ENCODE peak calls at places on chromosomes 4 and X, in ten cellular contexts. G is Peyer's patch, J is ovary, B is GM12891, O is right lobe of liver, E is uterus, L is adrenal gland, Z is GM12892, U is A549, H is heart left ventricle. Q is an unnamed sample.

GRCh38 chrX:152876931-152877840 is 20.7 kb upstream of the ZNF185 start:
- DNase-seq in G (no peak), J (no peak), B (no peak), O (no peak), E (no peak), L (no peak), Z (no peak), U (no peak), H (no peak), Q (no peak)

GRCh38 chrX:2451456-2452316 is 49.1 kb downstream of the DHRSX start:
- DNase-seq in G (no peak), J (no peak), B (no peak), O (no peak), E (no peak), L (no peak), Z (no peak), U (peak), H (no peak), Q (no peak)

GRCh38 chrX:38804481-38805293 is 3.4 kb downstream of the MID1IP1 start:
- DNase-seq in G (peak), J (peak), B (no peak), O (peak), E (peak), L (peak), Z (no peak), U (peak), H (peak), Q (peak)

GRCh38 chr4:129345680-129346079 is 249.7 kb downstream of the C4orf33 start:
- DNase-seq in G (no peak), J (no peak), B (no peak), O (no peak), E (no peak), L (no peak), Z (no peak), U (no peak), H (no peak), Q (no peak)

GRCh38 chr4:86498560-86499166 is 95.5 kb upstream of the PTPN13 start:
- DNase-seq in G (no peak), J (no peak), B (no peak), O (no peak), E (no peak), L (no peak), Z (no peak), U (peak), H (no peak), Q (peak)

GRCh38 chr4:12697970-12698369 is 786.2 kb downstream of the RAB28 start:
- DNase-seq in G (no peak), J (no peak), B (no peak), O (no peak), E (no peak), L (no peak), Z (no peak), U (no peak), H (no peak), Q (no peak)

GRCh38 chr4:31518796-31519250 is 798.7 kb downstream of the PCDH7 start:
- DNase-seq in G (no peak), J (no peak), B (no peak), O (no peak), E (no peak), L (no peak), Z (no peak), U (peak), H (no peak), Q (no peak)

GRCh38 chr4:171235516-171235915 is 577.7 kb upstream of the GALNTL6 start:
- DNase-seq in G (no peak), J (no peak), B (no peak), O (no peak), E (no peak), L (no peak), Z (no peak), U (no peak), H (no peak), Q (no peak)

GRCh38 chr4:113445286-113445685 is 316.3 kb downstream of the CAMK2D start:
- DNase-seq in G (no peak), J (peak), B (no peak), O (no peak), E (peak), L (peak), Z (no peak), U (peak), H (peak), Q (no peak)

GRCh38 chr4:38138363-38138762 is 178.2 kb downstream of the PTTG2 start:
- DNase-seq in G (no peak), J (no peak), B (no peak), O (no peak), E (no peak), L (no peak), Z (no peak), U (no peak), H (no peak), Q (no peak)

GRCh38 chrX:102950908-102951866 is 14.1 kb downstream of the RAB40AL start:
- DNase-seq in G (peak), J (peak), B (no peak), O (no peak), E (no peak), L (peak), Z (no peak), U (peak), H (peak), Q (peak)

GRCh38 chr4:186651624-186652023 is 72.0 kb downstream of the FAT1 start:
- DNase-seq in G (no peak), J (no peak), B (no peak), O (no peak), E (no peak), L (peak), Z (no peak), U (peak), H (peak), Q (no peak)

GRCh38 chr4:129239088-129239487 is 143.1 kb downstream of the C4orf33 start:
- DNase-seq in G (no peak), J (no peak), B (no peak), O (peak), E (peak), L (peak), Z (no peak), U (peak), H (peak), Q (no peak)

GRCh38 chrX:69027181-69028005 is 137.9 kb downstream of the PJA1 start:
- DNase-seq in G (no peak), J (no peak), B (no peak), O (no peak), E (no peak), L (no peak), Z (no peak), U (peak), H (no peak), Q (no peak)

GRCh38 chr4:88737304-88738015 is 39.8 kb upstream of the NAP1L5 start:
- DNase-seq in G (peak), J (peak), B (peak), O (no peak), E (peak), L (no peak), Z (no peak), U (no peak), H (no peak), Q (no peak)

GRCh38 chr4:8393593-8394038 is 46.9 kb downstream of the ACOX3 start:
- DNase-seq in G (no peak), J (peak), B (no peak), O (no peak), E (peak), L (peak), Z (no peak), U (peak), H (peak), Q (no peak)

GRCh38 chr4:1451106-1451751 is 45.0 kb upstream of the NKX1-1 start:
- DNase-seq in G (no peak), J (no peak), B (peak), O (peak), E (peak), L (no peak), Z (no peak), U (no peak), H (no peak), Q (no peak)

GRCh38 chr4:5923306-5923830 is 30.5 kb upstream of the CRMP1 start:
- DNase-seq in G (no peak), J (no peak), B (no peak), O (no peak), E (no peak), L (no peak), Z (no peak), U (no peak), H (no peak), Q (no peak)

GRCh38 chr4:102139132-102139573 is 206.1 kb downstream of the SLC39A8 start:
- DNase-seq in G (no peak), J (no peak), B (no peak), O (no peak), E (no peak), L (no peak), Z (no peak), U (peak), H (no peak), Q (no peak)

GRCh38 chrX:10486373-10486772 is 134.0 kb downstream of the MID1 start:
- DNase-seq in G (no peak), J (no peak), B (no peak), O (no peak), E (no peak), L (no peak), Z (no peak), U (peak), H (no peak), Q (no peak)

GRCh38 chr4:127975121-127975770 is 10.0 kb downstream of the ABHD18 start:
- DNase-seq in G (no peak), J (no peak), B (no peak), O (no peak), E (no peak), L (no peak), Z (no peak), U (peak), H (no peak), Q (no peak)

GRCh38 chrX:125205084-125205917 is 114.4 kb upstream of the TEX13C start:
- DNase-seq in G (no peak), J (no peak), B (no peak), O (peak), E (peak), L (peak), Z (no peak), U (peak), H (peak), Q (peak)

GRCh38 chr4:16524911-16525574 is 298.8 kb upstream of the TAPT1 start:
- DNase-seq in G (no peak), J (no peak), B (no peak), O (no peak), E (peak), L (no peak), Z (no peak), U (no peak), H (peak), Q (no peak)

GRCh38 chr4:6909970-6910339 is 329 bp downstream of the TBC1D14 start:
- DNase-seq in G (peak), J (peak), B (peak), O (peak), E (no peak), L (no peak), Z (peak), U (no peak), H (peak), Q (peak)

GRCh38 chr4:10575414-10575813 is 109.2 kb downstream of the CLNK start:
- DNase-seq in G (no peak), J (no peak), B (no peak), O (no peak), E (no peak), L (no peak), Z (no peak), U (no peak), H (no peak), Q (no peak)

GRCh38 chrX:95076449-95076848 is 1402.4 kb downstream of the FAM133A start:
- DNase-seq in G (no peak), J (no peak), B (no peak), O (no peak), E (no peak), L (no peak), Z (no peak), U (peak), H (no peak), Q (peak)

GRCh38 chrX:31038585-31039326 is 33.1 kb downstream of the FTHL17 start:
- DNase-seq in G (peak), J (peak), B (no peak), O (no peak), E (no peak), L (peak), Z (no peak), U (peak), H (peak), Q (peak)

GRCh38 chr4:174358823-174359222 is 75.1 kb downstream of the CEP44 start:
- DNase-seq in G (no peak), J (no peak), B (no peak), O (no peak), E (no peak), L (no peak), Z (no peak), U (no peak), H (no peak), Q (no peak)

GRCh38 chr4:158810487-158811215 is 41.8 kb downstream of the FNIP2 start:
- DNase-seq in G (no peak), J (peak), B (no peak), O (no peak), E (peak), L (peak), Z (no peak), U (peak), H (peak), Q (no peak)
- TF ChIP-seq POLR2A in G (no peak), J (no peak), B (no peak), O (peak), E (no peak), L (no peak), Z (no peak), U (no peak), H (no peak), Q (no peak)

DNA sequence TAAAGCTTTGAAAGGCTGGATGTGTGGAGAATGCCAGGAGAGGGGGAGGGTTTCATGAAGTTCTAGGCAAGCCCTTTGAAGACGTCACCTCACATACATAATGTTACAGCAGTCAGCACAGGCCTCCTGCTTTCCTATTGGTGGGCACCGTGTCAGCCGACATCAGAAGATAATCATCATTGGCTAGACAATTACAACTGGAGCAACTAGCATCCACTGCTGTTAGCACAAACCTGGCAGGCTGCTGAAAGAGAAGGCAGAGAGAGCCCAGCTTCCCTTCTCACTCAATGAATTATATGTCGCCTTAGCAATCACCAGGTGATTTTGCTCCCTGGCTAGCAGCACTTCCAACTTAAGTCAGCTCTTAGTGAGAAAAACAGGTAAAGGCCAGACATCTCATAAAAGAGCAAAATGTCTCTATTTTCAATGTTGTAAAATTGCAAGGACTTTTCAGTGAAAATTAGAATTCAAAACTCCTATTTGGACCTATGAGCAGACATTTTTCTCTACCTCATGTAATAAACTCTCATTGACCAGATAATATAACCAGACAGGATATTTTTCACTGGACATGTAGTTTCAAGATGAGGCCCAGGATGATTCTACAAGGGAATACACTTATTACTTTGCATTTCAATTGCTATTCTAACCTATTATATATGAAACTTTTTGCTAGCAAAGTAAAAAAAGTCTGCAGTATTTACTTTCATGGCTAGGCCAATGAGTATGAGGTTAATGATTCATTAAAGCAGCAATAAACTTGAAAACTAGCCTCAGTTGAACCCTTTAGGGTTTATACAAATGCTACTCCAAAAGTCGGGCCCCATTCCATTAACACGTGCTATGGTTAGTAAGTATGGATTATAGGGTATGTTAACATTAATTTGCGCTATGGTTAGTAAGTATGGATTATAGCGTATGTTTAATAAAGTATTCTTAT is 4.3 kb downstream of the ELOVL6 start:
- DNase-seq in G (peak), J (peak), B (peak), O (peak), E (peak), L (peak), Z (peak), U (peak), H (peak), Q (peak)
- TF ChIP-seq POLR2A in G (peak), J (no peak), B (peak), O (peak), E (peak), L (peak), Z (peak), U (peak), H (no peak), Q (peak)

DNA sequence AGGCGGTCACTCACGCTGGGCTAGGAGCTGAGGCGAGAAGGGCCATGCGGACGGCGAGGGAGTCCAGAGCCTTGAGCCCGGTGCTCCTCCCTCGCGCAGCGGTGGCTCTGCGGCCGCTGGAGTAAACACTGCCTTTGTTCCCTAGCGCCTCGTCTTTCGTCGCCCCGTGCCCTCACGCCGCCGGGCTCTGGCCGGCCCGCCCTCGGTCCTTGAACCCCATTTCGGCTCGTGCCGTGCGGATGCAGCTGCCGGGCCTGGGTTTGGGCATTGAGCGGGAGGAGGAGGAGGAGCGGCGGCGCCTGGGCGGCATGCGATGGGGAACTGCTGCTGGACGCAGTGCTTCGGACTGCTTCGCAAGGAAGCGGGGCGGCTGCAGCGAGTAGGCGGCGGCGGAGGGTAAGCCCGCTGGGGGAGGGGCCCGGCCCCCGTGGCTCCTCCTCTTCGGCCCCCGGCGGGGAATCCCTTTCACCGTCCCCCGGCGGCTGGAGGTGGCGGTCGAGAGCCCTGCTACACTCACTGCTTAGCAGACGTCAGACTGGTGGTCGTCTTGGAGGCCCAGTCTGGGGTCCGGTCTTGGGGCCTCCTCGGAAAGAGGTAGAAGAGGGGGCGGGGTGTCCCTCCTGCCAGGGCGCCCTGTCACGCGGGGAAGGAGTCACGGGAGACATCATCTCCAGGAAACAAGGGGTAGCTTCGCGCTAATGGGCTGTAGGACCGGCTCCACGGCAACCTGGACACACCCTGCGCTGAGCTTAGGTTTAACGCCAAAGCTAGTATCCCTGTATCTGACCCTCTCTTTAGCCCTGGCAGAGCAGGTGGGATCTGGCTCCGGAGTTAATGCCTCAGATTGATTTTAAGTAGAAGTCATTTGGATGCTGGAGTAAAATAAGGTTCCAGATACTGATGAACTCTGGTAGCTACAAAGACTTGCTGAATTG is at the start of gene AP1AR:
- DNase-seq in G (peak), J (peak), B (peak), O (peak), E (peak), L (peak), Z (peak), U (peak), H (peak), Q (peak)
- TF ChIP-seq POLR2A in G (peak), J (peak), B (peak), O (peak), E (peak), L (peak), Z (peak), U (peak), H (no peak), Q (peak)

GRCh38 chrX:135521405-135522131 is 1.1 kb downstream of the INTS6L start:
- DNase-seq in G (peak), J (peak), B (peak), O (peak), E (peak), L (peak), Z (peak), U (peak), H (peak), Q (peak)
- TF ChIP-seq POLR2A in G (peak), J (peak), B (peak), O (peak), E (peak), L (peak), Z (peak), U (peak), H (no peak), Q (peak)

GRCh38 chr4:119025916-119026661 is 109.5 kb upstream of the MYOZ2 start:
- DNase-seq in G (no peak), J (peak), B (no peak), O (no peak), E (peak), L (peak), Z (no peak), U (peak), H (no peak), Q (no peak)
- TF ChIP-seq POLR2A in G (no peak), J (peak), B (no peak), O (no peak), E (peak), L (no peak), Z (no peak), U (no peak), H (no peak), Q (no peak)

DNA sequence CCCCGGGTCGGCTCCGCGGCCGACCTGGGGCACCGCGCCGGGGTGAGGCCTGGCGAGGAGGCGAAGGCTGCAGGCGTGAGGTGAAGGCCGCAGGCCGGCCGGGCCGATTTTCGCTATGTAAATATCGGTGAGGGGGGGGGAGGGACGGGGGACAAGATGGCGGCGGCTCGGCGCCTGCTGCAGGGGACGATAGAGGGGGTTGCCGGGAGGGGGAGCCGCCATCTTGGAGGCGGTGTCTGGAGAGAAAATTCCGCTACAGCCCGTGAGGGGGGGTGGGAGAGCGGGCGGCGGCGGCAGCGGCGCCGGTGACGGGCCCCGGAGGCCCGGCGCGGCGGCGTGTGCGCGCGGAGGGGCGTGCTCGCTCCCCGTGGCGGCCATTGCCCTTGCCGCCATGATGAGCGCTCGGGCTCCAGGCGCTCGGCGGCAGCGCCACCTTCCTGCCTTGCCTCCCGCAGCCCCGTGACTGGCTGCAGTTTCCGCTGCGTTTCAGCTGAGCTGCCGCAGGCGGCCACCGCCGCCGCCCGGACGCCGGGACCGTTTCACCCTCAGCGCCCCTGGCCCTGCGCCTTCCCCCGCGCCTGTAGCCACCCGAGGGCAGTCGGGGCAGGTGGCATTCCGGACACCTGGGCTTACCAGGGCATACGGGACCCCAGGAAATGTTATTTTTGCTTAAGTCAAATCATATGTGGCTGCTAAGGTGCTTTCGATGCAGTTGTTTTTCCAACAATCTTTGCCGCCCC is 692 bp downstream of the ZFX start:
- DNase-seq in G (peak), J (peak), B (peak), O (peak), E (peak), L (peak), Z (peak), U (peak), H (peak), Q (peak)
- TF ChIP-seq POLR2A in G (no peak), J (peak), B (no peak), O (no peak), E (peak), L (peak), Z (peak), U (peak), H (no peak), Q (peak)

GRCh38 chr4:104519588-104519987 is 24.9 kb upstream of the CXXC4 start:
- DNase-seq in G (no peak), J (no peak), B (no peak), O (no peak), E (no peak), L (no peak), Z (no peak), U (no peak), H (no peak), Q (no peak)
- TF ChIP-seq POLR2A in G (no peak), J (no peak), B (no peak), O (no peak), E (no peak), L (no peak), Z (no peak), U (no peak), H (no peak), Q (no peak)

Q was measured in erythroblast.